ENCODE peak calls at places on chromosomes 13 and 19, in five cellular contexts. One of them, this sample, is unnamed.

GRCh38 chr13:72694314-72694713 is 33.1 kb downstream of the MZT1 start:
- DNase-seq in cardiac fibroblast: peak
- DNase-seq in MCF 10A: no peak
- DNase-seq in endothelial cell: no peak
- DNase-seq in GM04503: no peak
- DNase-seq in this sample: no peak

GRCh38 chr13:96821381-96821780 is 172.9 kb downstream of the OXGR1 start:
- DNase-seq in cardiac fibroblast: no peak
- DNase-seq in GM04503: no peak
- DNase-seq in endothelial cell: no peak
- DNase-seq in MCF 10A: no peak
- DNase-seq in this sample: no peak

GRCh38 chr13:102569488-102569887 is 27.3 kb upstream of the TPP2 start:
- DNase-seq in MCF 10A: no peak
- DNase-seq in cardiac fibroblast: peak
- DNase-seq in GM04503: peak
- DNase-seq in endothelial cell: no peak
- DNase-seq in this sample: no peak

GRCh38 chr19:18436651-18437478 is 1.1 kb downstream of the ISYNA1 start:
- DNase-seq in endothelial cell: peak
- DNase-seq in MCF 10A: no peak
- DNase-seq in cardiac fibroblast: peak
- DNase-seq in GM04503: no peak
- DNase-seq in this sample: peak

GRCh38 chr13:33363328-33363727 is 77.8 kb upstream of the STARD13 start:
- DNase-seq in cardiac fibroblast: no peak
- DNase-seq in MCF 10A: no peak
- DNase-seq in endothelial cell: no peak
- DNase-seq in GM04503: no peak
- DNase-seq in this sample: no peak

GRCh38 chr19:18294467-18294864 is 13.0 kb upstream of the JUND start:
- DNase-seq in endothelial cell: no peak
- DNase-seq in GM04503: no peak
- DNase-seq in cardiac fibroblast: no peak
- DNase-seq in MCF 10A: no peak
- DNase-seq in this sample: peak

GRCh38 chr13:79295906-79296564 is 110.0 kb downstream of the RBM26 start:
- DNase-seq in MCF 10A: peak
- DNase-seq in endothelial cell: no peak
- DNase-seq in GM04503: no peak
- DNase-seq in cardiac fibroblast: no peak
- DNase-seq in this sample: no peak

GRCh38 chr13:25752957-25753540 is 298.8 kb downstream of the SHISA2 start:
- DNase-seq in endothelial cell: no peak
- DNase-seq in GM04503: no peak
- DNase-seq in cardiac fibroblast: peak
- DNase-seq in MCF 10A: peak
- DNase-seq in this sample: no peak

GRCh38 chr13:77492982-77493381 is 42.5 kb upstream of the SCEL start:
- DNase-seq in GM04503: no peak
- DNase-seq in MCF 10A: peak
- DNase-seq in cardiac fibroblast: peak
- DNase-seq in endothelial cell: no peak
- DNase-seq in this sample: peak

GRCh38 chr13:48400820-48401219 is 12.1 kb downstream of the LPAR6 start:
- DNase-seq in cardiac fibroblast: peak
- DNase-seq in MCF 10A: peak
- DNase-seq in endothelial cell: no peak
- DNase-seq in GM04503: peak
- DNase-seq in this sample: peak

GRCh38 chr19:4803736-4804695 is 12.5 kb downstream of the FEM1A start:
- DNase-seq in MCF 10A: peak
- DNase-seq in endothelial cell: peak
- DNase-seq in GM04503: no peak
- DNase-seq in cardiac fibroblast: peak
- DNase-seq in this sample: peak

GRCh38 chr13:24217601-24218281 is 57.2 kb downstream of the SPATA13 start:
- DNase-seq in cardiac fibroblast: peak
- DNase-seq in GM04503: no peak
- DNase-seq in MCF 10A: no peak
- DNase-seq in endothelial cell: no peak
- DNase-seq in this sample: peak

GRCh38 chr19:29878973-29879654 is 62.9 kb upstream of the URI1 start:
- DNase-seq in cardiac fibroblast: peak
- DNase-seq in endothelial cell: no peak
- DNase-seq in GM04503: peak
- DNase-seq in MCF 10A: peak
- DNase-seq in this sample: peak

GRCh38 chr19:6211632-6212402 is 68.0 kb downstream of the MLLT1 start:
- DNase-seq in GM04503: no peak
- DNase-seq in cardiac fibroblast: no peak
- DNase-seq in endothelial cell: no peak
- DNase-seq in MCF 10A: no peak
- DNase-seq in this sample: no peak

GRCh38 chr19:11551603-11552235 is 7.3 kb downstream of the ELOF1 start:
- DNase-seq in cardiac fibroblast: no peak
- DNase-seq in GM04503: no peak
- DNase-seq in MCF 10A: no peak
- DNase-seq in endothelial cell: peak
- DNase-seq in this sample: no peak

GRCh38 chr13:111865826-111866225 is 201.1 kb upstream of the SOX1 start:
- DNase-seq in MCF 10A: no peak
- DNase-seq in endothelial cell: no peak
- DNase-seq in GM04503: no peak
- DNase-seq in cardiac fibroblast: no peak
- DNase-seq in this sample: no peak

GRCh38 chr19:55591555-55591954 is 7.8 kb downstream of the FIZ1 start:
- DNase-seq in MCF 10A: no peak
- DNase-seq in endothelial cell: no peak
- DNase-seq in GM04503: no peak
- DNase-seq in cardiac fibroblast: no peak
- DNase-seq in this sample: peak

GRCh38 chr19:35000647-35001501 is 751 bp downstream of the GRAMD1A start:
- DNase-seq in cardiac fibroblast: peak
- DNase-seq in GM04503: no peak
- DNase-seq in MCF 10A: peak
- DNase-seq in endothelial cell: peak
- DNase-seq in this sample: no peak

GRCh38 chr13:113802761-113803160 is 43.7 kb downstream of the TMEM255B start:
- DNase-seq in GM04503: no peak
- DNase-seq in cardiac fibroblast: no peak
- DNase-seq in MCF 10A: no peak
- DNase-seq in endothelial cell: no peak
- DNase-seq in this sample: no peak

GRCh38 chr13:103006706-103007426 is 59.4 kb downstream of the SLC10A2 start:
- DNase-seq in cardiac fibroblast: no peak
- DNase-seq in endothelial cell: no peak
- DNase-seq in MCF 10A: no peak
- DNase-seq in GM04503: no peak
- DNase-seq in this sample: no peak

GRCh38 chr13:39561971-39562370 is 41.0 kb downstream of the LHFPL6 start:
- DNase-seq in MCF 10A: peak
- DNase-seq in cardiac fibroblast: no peak
- DNase-seq in endothelial cell: no peak
- DNase-seq in GM04503: no peak
- DNase-seq in this sample: no peak

GRCh38 chr13:20188649-20189553 is 3.8 kb downstream of the GJB2 start:
- DNase-seq in MCF 10A: no peak
- DNase-seq in endothelial cell: no peak
- DNase-seq in cardiac fibroblast: no peak
- DNase-seq in GM04503: no peak
- DNase-seq in this sample: no peak

GRCh38 chr13:79716191-79716590 is 235.2 kb downstream of the NDFIP2 start:
- DNase-seq in GM04503: no peak
- DNase-seq in endothelial cell: no peak
- DNase-seq in cardiac fibroblast: no peak
- DNase-seq in MCF 10A: no peak
- DNase-seq in this sample: no peak

GRCh38 chr13:21005193-21005592 is 56.2 kb downstream of the LATS2 start:
- DNase-seq in MCF 10A: no peak
- DNase-seq in cardiac fibroblast: no peak
- DNase-seq in endothelial cell: no peak
- DNase-seq in GM04503: no peak
- DNase-seq in this sample: no peak

GRCh38 chr19:49988007-49988406 is 27.0 kb upstream of the SIGLEC11 start:
- DNase-seq in GM04503: no peak
- DNase-seq in endothelial cell: no peak
- DNase-seq in cardiac fibroblast: no peak
- DNase-seq in MCF 10A: no peak
- DNase-seq in this sample: no peak

GRCh38 chr13:46179576-46180368 is 2.2 kb downstream of the LCP1 start:
- DNase-seq in endothelial cell: no peak
- DNase-seq in MCF 10A: no peak
- DNase-seq in GM04503: no peak
- DNase-seq in cardiac fibroblast: no peak
- DNase-seq in this sample: no peak

GRCh38 chr13:65292488-65292901 is 1937.6 kb downstream of the PCDH9 start:
- DNase-seq in cardiac fibroblast: peak
- DNase-seq in MCF 10A: peak
- DNase-seq in endothelial cell: no peak
- DNase-seq in GM04503: no peak
- DNase-seq in this sample: no peak

GRCh38 chr19:341386-342127 is 3.0 kb downstream of the MIER2 start:
- DNase-seq in MCF 10A: no peak
- DNase-seq in GM04503: no peak
- DNase-seq in cardiac fibroblast: no peak
- DNase-seq in endothelial cell: no peak
- DNase-seq in this sample: no peak

GRCh38 chr13:61727714-61728275 is 312.1 kb upstream of the PCDH20 start:
- DNase-seq in endothelial cell: no peak
- DNase-seq in GM04503: no peak
- DNase-seq in MCF 10A: peak
- DNase-seq in cardiac fibroblast: peak
- DNase-seq in this sample: no peak

GRCh38 chr19:19651076-19651475 is 7.6 kb upstream of the GMIP start:
- DNase-seq in cardiac fibroblast: no peak
- DNase-seq in MCF 10A: no peak
- DNase-seq in GM04503: no peak
- DNase-seq in endothelial cell: no peak
- DNase-seq in this sample: no peak

GRCh38 chr19:44635581-44636438 is 7.9 kb upstream of the PVR start:
- DNase-seq in MCF 10A: peak
- DNase-seq in cardiac fibroblast: peak
- DNase-seq in endothelial cell: no peak
- DNase-seq in GM04503: peak
- DNase-seq in this sample: no peak

GRCh38 chr13:93262729-93263128 is 36.1 kb downstream of the GPC6 start:
- DNase-seq in MCF 10A: peak
- DNase-seq in GM04503: peak
- DNase-seq in cardiac fibroblast: no peak
- DNase-seq in endothelial cell: no peak
- DNase-seq in this sample: no peak

GRCh38 chr19:13621413-13621812 is 115.1 kb upstream of the CACNA1A start:
- DNase-seq in endothelial cell: no peak
- DNase-seq in GM04503: peak
- DNase-seq in cardiac fibroblast: peak
- DNase-seq in MCF 10A: peak
- DNase-seq in this sample: no peak

GRCh38 chr13:101267656-101268055 is 148.7 kb downstream of the NALCN start:
- DNase-seq in endothelial cell: no peak
- DNase-seq in GM04503: peak
- DNase-seq in cardiac fibroblast: no peak
- DNase-seq in MCF 10A: no peak
- DNase-seq in this sample: no peak

GRCh38 chr19:15702590-15702930 is 25.3 kb upstream of the OR10H2 start:
- DNase-seq in MCF 10A: peak
- DNase-seq in cardiac fibroblast: peak
- DNase-seq in endothelial cell: no peak
- DNase-seq in GM04503: no peak
- DNase-seq in this sample: peak

GRCh38 chr19:38173324-38174041 is 50.5 kb downstream of the DPF1 start:
- DNase-seq in GM04503: peak
- DNase-seq in endothelial cell: no peak
- DNase-seq in cardiac fibroblast: peak
- DNase-seq in MCF 10A: peak
- DNase-seq in this sample: peak

This sample was measured in HT-29.